ENCODE peak calls at places on chromosomes 4 and X, in ten cellular contexts. B, T, G, E, V, A, P, K, F and H are unnamed samples.

GRCh38 chr4:93828332-93828829 is at the start of gene ATOH1:
- DNase-seq in B (no peak), T (peak), G (no peak), E (no peak), V (no peak), A (no peak), P (no peak), K (peak), F (no peak), H (peak)

GRCh38 chr4:16544251-16544721 is 318.0 kb upstream of the TAPT1 start:
- DNase-seq in B (no peak), T (no peak), G (no peak), E (peak), V (no peak), A (no peak), P (no peak), K (no peak), F (no peak), H (peak)

GRCh38 chr4:31365006-31365690 is 645.0 kb downstream of the PCDH7 start:
- DNase-seq in B (no peak), T (no peak), G (no peak), E (no peak), V (no peak), A (no peak), P (no peak), K (no peak), F (no peak), H (no peak)

GRCh38 chr4:7564242-7564641 is 129.5 kb upstream of the PSAPL1 start:
- DNase-seq in B (no peak), T (no peak), G (no peak), E (no peak), V (no peak), A (no peak), P (no peak), K (no peak), F (no peak), H (no peak)

GRCh38 chr4:175536852-175537453 is 275.1 kb downstream of the GPM6A start:
- DNase-seq in B (peak), T (peak), G (peak), E (peak), V (peak), A (peak), P (no peak), K (no peak), F (no peak), H (no peak)

GRCh38 chr4:76781698-76782595 is 116.0 kb downstream of the SOWAHB start:
- DNase-seq in B (peak), T (no peak), G (peak), E (peak), V (no peak), A (peak), P (peak), K (no peak), F (no peak), H (no peak)

GRCh38 chr4:47662975-47663374 is 174.9 kb downstream of the CORIN start:
- DNase-seq in B (no peak), T (no peak), G (peak), E (no peak), V (no peak), A (no peak), P (no peak), K (no peak), F (no peak), H (no peak)

GRCh38 chrX:153687121-153688039 is at the start of gene SLC6A8:
- DNase-seq in B (peak), T (no peak), G (peak), E (peak), V (peak), A (no peak), P (no peak), K (peak), F (peak), H (peak)